ENCODE peak calls at places on chromosomes 3 and 15, in six cellular contexts. V is SK-N-SH; Q is gastrocnemius medialis; A is ascending aorta; O is CD4-positive, alpha-beta T cell; L is esophagus squamous epithelium. W is an unnamed sample.

GRCh38 chr3:42369304-42369703 is 41.1 kb downstream of the LYZL4 start:
- DNase-seq in V (no peak), Q (no peak), A (peak), O (no peak), L (no peak), W (no peak)

GRCh38 chr3:12990781-12991480 is 82.3 kb downstream of the IQSEC1 start:
- DNase-seq in V (no peak), Q (no peak), A (no peak), O (no peak), L (no peak), W (no peak)

GRCh38 chr3:171142985-171143384 is 116.5 kb upstream of the SLC2A2 start:
- DNase-seq in V (no peak), Q (no peak), A (no peak), O (no peak), L (no peak), W (no peak)

GRCh38 chr3:185503467-185503975 is 4.7 kb upstream of the TMEM41A start:
- DNase-seq in V (no peak), Q (no peak), A (no peak), O (no peak), L (no peak), W (no peak)

GRCh38 chr3:122514123-122515019 is at the start of gene KPNA1:
- DNase-seq in V (peak), Q (peak), A (peak), O (peak), L (peak), W (peak)

GRCh38 chr3:174540536-174540935 is 318.6 kb upstream of the NAALADL2 start:
- DNase-seq in V (no peak), Q (no peak), A (no peak), O (no peak), L (no peak), W (no peak)

GRCh38 chr3:82707035-82707434 is 945.6 kb upstream of the GBE1 start:
- DNase-seq in V (no peak), Q (no peak), A (no peak), O (no peak), L (no peak), W (no peak)

GRCh38 chr3:69342074-69342473 is 43.8 kb downstream of the FRMD4B start:
- DNase-seq in V (no peak), Q (no peak), A (no peak), O (no peak), L (no peak), W (no peak)

GRCh38 chr3:61928020-61928419 is 366.6 kb downstream of the PTPRG start:
- DNase-seq in V (no peak), Q (no peak), A (no peak), O (no peak), L (no peak), W (no peak)

GRCh38 chr15:72237286-72238224 is 6.6 kb upstream of the PKM start:
- DNase-seq in V (peak), Q (peak), A (peak), O (no peak), L (no peak), W (peak)

GRCh38 chr15:90174140-90174891 is 26.8 kb upstream of the SEMA4B start:
- DNase-seq in V (peak), Q (peak), A (peak), O (no peak), L (no peak), W (peak)

GRCh38 chr3:1609416-1609815 is 489.2 kb upstream of the CNTN4 start:
- DNase-seq in V (peak), Q (no peak), A (no peak), O (no peak), L (no peak), W (no peak)

GRCh38 chr3:72193768-72194463 is 409.0 kb upstream of the PROK2 start:
- DNase-seq in V (no peak), Q (no peak), A (no peak), O (no peak), L (no peak), W (no peak)

GRCh38 chr15:37094542-37095196 is 5.7 kb downstream of the MEIS2 start:
- DNase-seq in V (no peak), Q (no peak), A (no peak), O (no peak), L (no peak), W (no peak)

GRCh38 chr3:63349583-63350177 is 71.6 kb downstream of the SYNPR start:
- DNase-seq in V (peak), Q (no peak), A (no peak), O (no peak), L (no peak), W (no peak)

GRCh38 chr3:124227150-124227630 is 235.3 kb upstream of the ROPN1 start:
- DNase-seq in V (no peak), Q (no peak), A (no peak), O (no peak), L (no peak), W (no peak)

GRCh38 chr3:19899264-19899663 is 34.8 kb downstream of the EFHB start:
- DNase-seq in V (no peak), Q (no peak), A (no peak), O (no peak), L (no peak), W (no peak)

GRCh38 chr3:31268868-31269267 is 263.9 kb upstream of the STT3B start:
- DNase-seq in V (no peak), Q (no peak), A (no peak), O (no peak), L (no peak), W (no peak)

GRCh38 chr15:63532307-63532744 is 27.9 kb downstream of the USP3 start:
- DNase-seq in V (no peak), Q (no peak), A (no peak), O (no peak), L (no peak), W (no peak)

GRCh38 chr15:44775923-44776322 is 39.6 kb downstream of the TRIM69 start:
- DNase-seq in V (peak), Q (no peak), A (no peak), O (no peak), L (no peak), W (no peak)

GRCh38 chr15:63892794-63893441 is 59.2 kb upstream of the HERC1 start:
- DNase-seq in V (no peak), Q (no peak), A (no peak), O (peak), L (no peak), W (no peak)

GRCh38 chr15:25874379-25874778 is 11.3 kb upstream of the ATP10A start:
- DNase-seq in V (no peak), Q (no peak), A (no peak), O (no peak), L (no peak), W (no peak)

GRCh38 chr15:75647370-75648155 is at the start of gene SNX33:
- DNase-seq in V (peak), Q (peak), A (peak), O (peak), L (no peak), W (no peak)

GRCh38 chr3:192005989-192006388 is 545.0 kb downstream of the PYDC2 start:
- DNase-seq in V (no peak), Q (no peak), A (no peak), O (no peak), L (no peak), W (no peak)

GRCh38 chr3:20173844-20174410 is 12.1 kb downstream of the SGO1 start:
- DNase-seq in V (no peak), Q (no peak), A (no peak), O (no peak), L (no peak), W (no peak)

GRCh38 chr3:42515976-42516375 is 13.5 kb downstream of the VIPR1 start:
- DNase-seq in V (no peak), Q (no peak), A (no peak), O (no peak), L (no peak), W (no peak)

GRCh38 chr15:40320931-40321371 is 2.5 kb upstream of the INAFM2 start:
- DNase-seq in V (peak), Q (no peak), A (no peak), O (no peak), L (no peak), W (no peak)

GRCh38 chr3:179825527-179826246 is 172.8 kb downstream of the USP13 start:
- DNase-seq in V (peak), Q (no peak), A (no peak), O (no peak), L (no peak), W (no peak)

GRCh38 chr3:191762323-191762960 is 301.5 kb downstream of the PYDC2 start:
- DNase-seq in V (no peak), Q (no peak), A (no peak), O (no peak), L (no peak), W (no peak)

GRCh38 chr3:119149484-119149883 is 3.5 kb downstream of the TEX55 start:
- DNase-seq in V (no peak), Q (no peak), A (no peak), O (no peak), L (no peak), W (no peak)

GRCh38 chr3:134485075-134485536 is 679 bp downstream of the ANAPC13 start:
- DNase-seq in V (peak), Q (no peak), A (no peak), O (no peak), L (no peak), W (no peak)

GRCh38 chr3:120604784-120605183 is 8.6 kb downstream of the NDUFB4 start:
- DNase-seq in V (no peak), Q (no peak), A (no peak), O (no peak), L (no peak), W (no peak)

GRCh38 chr15:88894819-88895767 is at the start of gene HAPLN3:
- DNase-seq in V (peak), Q (no peak), A (peak), O (peak), L (no peak), W (peak)

GRCh38 chr15:88894348-88894818 is 961 bp downstream of the HAPLN3 start:
- DNase-seq in V (peak), Q (no peak), A (peak), O (peak), L (no peak), W (no peak)

GRCh38 chr15:88897142-88897455 is 1.8 kb upstream of the HAPLN3 start:
- DNase-seq in V (no peak), Q (no peak), A (no peak), O (no peak), L (no peak), W (no peak)

GRCh38 chr15:88897456-88898194 is 2.3 kb upstream of the HAPLN3 start:
- DNase-seq in V (peak), Q (peak), A (peak), O (peak), L (no peak), W (peak)

GRCh38 chr15:88896339-88897033 is 1.1 kb upstream of the HAPLN3 start:
- DNase-seq in V (no peak), Q (no peak), A (no peak), O (no peak), L (no peak), W (no peak)
- TF ChIP-seq CTCF in V (no peak), Q (no peak), A (no peak), O (no peak), L (no peak), W (no peak)

GRCh38 chr3:127407026-127407939 is 119.4 kb upstream of the PRR20G start:
- DNase-seq in V (peak), Q (no peak), A (peak), O (no peak), L (no peak), W (no peak)

GRCh38 chr3:127404614-127405598 is 117.1 kb upstream of the PRR20G start:
- DNase-seq in V (no peak), Q (no peak), A (peak), O (no peak), L (no peak), W (no peak)

GRCh38 chr3:127405791-127406190 is 117.9 kb upstream of the PRR20G start:
- DNase-seq in V (no peak), Q (no peak), A (peak), O (no peak), L (no peak), W (no peak)

GRCh38 chr3:127408022-127408683 is 120.3 kb upstream of the PRR20G start:
- DNase-seq in V (peak), Q (no peak), A (peak), O (no peak), L (no peak), W (no peak)

GRCh38 chr3:127406309-127407025 is 118.6 kb upstream of the PRR20G start:
- DNase-seq in V (peak), Q (no peak), A (peak), O (no peak), L (no peak), W (no peak)
- TF ChIP-seq CTCF in V (peak), Q (no peak), A (no peak), O (no peak), L (no peak), W (no peak)

DNA sequence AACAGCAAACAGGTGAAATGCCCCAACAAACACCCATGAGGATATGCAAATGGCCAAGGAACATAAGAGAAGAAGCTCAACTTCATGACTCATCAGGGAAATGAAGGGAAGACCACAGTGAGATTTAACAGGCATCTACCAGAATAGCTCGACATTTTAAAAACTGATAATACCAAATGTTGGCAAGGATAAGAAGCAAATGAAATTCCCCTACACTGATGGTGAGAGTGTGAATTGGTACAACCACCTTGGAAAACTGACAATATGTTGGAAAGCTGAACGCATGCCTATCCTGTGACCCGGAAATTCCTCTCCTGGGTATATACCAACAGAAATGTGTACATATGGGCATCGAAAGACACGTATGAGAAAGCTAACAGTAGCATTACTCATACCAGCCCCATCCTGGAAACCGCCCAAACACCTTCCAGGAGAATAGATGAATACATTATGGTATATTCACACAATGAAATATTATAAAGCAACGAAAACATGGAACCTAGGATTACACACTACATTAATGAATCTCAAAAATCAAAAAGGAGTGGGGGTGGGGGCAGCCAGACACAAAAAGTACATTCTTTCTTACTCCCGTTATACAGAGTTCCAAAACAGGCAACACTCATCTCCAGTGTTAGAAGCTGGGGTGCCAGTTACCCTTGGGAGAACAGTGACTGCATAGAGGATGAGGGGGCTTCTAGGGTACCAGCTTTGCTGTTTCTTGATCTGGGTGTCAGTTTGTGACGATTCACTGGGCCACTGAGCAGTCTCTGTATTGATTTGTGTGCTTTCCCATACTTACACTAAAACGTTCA is 16.9 kb downstream of the RFTN1 start:
- DNase-seq in V (no peak), Q (no peak), A (no peak), O (no peak), L (no peak), W (no peak)
- TF ChIP-seq CTCF in V (no peak), Q (no peak), A (no peak), O (no peak), L (no peak), W (no peak)

DNA sequence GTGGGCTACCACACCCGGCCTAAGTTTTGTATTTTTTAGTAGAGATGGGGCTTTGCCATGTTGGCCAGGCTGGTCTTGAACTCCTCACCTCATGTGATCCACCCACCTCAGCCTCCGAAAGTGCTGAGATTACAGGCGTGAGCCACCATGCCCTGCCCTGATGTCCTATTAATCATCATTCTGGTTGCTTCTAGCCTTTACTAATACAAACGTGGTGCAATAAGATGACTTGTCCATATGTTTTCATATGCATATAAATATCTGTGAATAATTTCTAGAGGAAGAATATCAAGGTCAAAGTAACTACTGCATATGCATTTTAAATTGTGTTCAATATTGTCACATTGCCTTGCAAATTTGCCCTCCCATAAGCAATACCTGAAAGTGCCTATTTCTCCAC is 25.5 kb upstream of the PDHB start:
- DNase-seq in V (no peak), Q (no peak), A (no peak), O (no peak), L (no peak), W (no peak)
- TF ChIP-seq CTCF in V (no peak), Q (no peak), A (no peak), O (no peak), L (no peak), W (no peak)

GRCh38 chr3:138049157-138049919 is 39.4 kb downstream of the CLDN18 start:
- DNase-seq in V (no peak), Q (no peak), A (no peak), O (no peak), L (no peak), W (no peak)
- TF ChIP-seq CTCF in V (peak), Q (no peak), A (no peak), O (no peak), L (no peak), W (no peak)

W was measured in omental fat pad.